ENCODE peak calls at places on chromosomes 7 and 10, in eight cellular contexts. One of them, this sample, is unnamed.

GRCh38 chr7:57274535-57275283 is 142.5 kb upstream of the ZNF479 start:
- DNase-seq in T-cell: no peak
- DNase-seq in posterior cingulate gyrus: no peak
- DNase-seq in transverse colon: no peak
- DNase-seq in stimulated activated CD8-positive, alpha-beta memory T cell treated with anti-CD3 and anti-CD28 coated beads, Interleukin-15, amount 100 ng/mL, for 4 hours: no peak
- DNase-seq in GM03348: no peak
- DNase-seq in ascending aorta: no peak
- DNase-seq in pons: no peak
- DNase-seq in this sample: no peak

GRCh38 chr7:101858437-101859385 is 41.3 kb downstream of the CUX1 start:
- DNase-seq in posterior cingulate gyrus: no peak
- DNase-seq in pons: no peak
- DNase-seq in GM03348: no peak
- DNase-seq in T-cell: no peak
- DNase-seq in transverse colon: no peak
- DNase-seq in stimulated activated CD8-positive, alpha-beta memory T cell treated with anti-CD3 and anti-CD28 coated beads, Interleukin-15, amount 100 ng/mL, for 4 hours: no peak
- DNase-seq in ascending aorta: no peak
- DNase-seq in this sample: no peak

GRCh38 chr10:68502846-68503245 is 24.5 kb downstream of the SLC25A16 start:
- DNase-seq in transverse colon: no peak
- DNase-seq in pons: no peak
- DNase-seq in ascending aorta: no peak
- DNase-seq in posterior cingulate gyrus: no peak
- DNase-seq in stimulated activated CD8-positive, alpha-beta memory T cell treated with anti-CD3 and anti-CD28 coated beads, Interleukin-15, amount 100 ng/mL, for 4 hours: no peak
- DNase-seq in GM03348: no peak
- DNase-seq in T-cell: no peak
- DNase-seq in this sample: no peak

GRCh38 chr7:21902240-21902639 is 43.5 kb downstream of the CDCA7L start:
- DNase-seq in stimulated activated CD8-positive, alpha-beta memory T cell treated with anti-CD3 and anti-CD28 coated beads, Interleukin-15, amount 100 ng/mL, for 4 hours: no peak
- DNase-seq in ascending aorta: no peak
- DNase-seq in transverse colon: no peak
- DNase-seq in posterior cingulate gyrus: no peak
- DNase-seq in T-cell: no peak
- DNase-seq in GM03348: peak
- DNase-seq in pons: no peak
- DNase-seq in this sample: no peak

GRCh38 chr10:5283305-5284158 is 81.2 kb upstream of the UCN3 start:
- DNase-seq in ascending aorta: no peak
- DNase-seq in T-cell: peak
- DNase-seq in pons: peak
- DNase-seq in posterior cingulate gyrus: no peak
- DNase-seq in GM03348: peak
- DNase-seq in transverse colon: peak
- DNase-seq in stimulated activated CD8-positive, alpha-beta memory T cell treated with anti-CD3 and anti-CD28 coated beads, Interleukin-15, amount 100 ng/mL, for 4 hours: peak
- DNase-seq in this sample: peak

GRCh38 chr10:19889279-19889678 is 73.0 kb downstream of the PLXDC2 start:
- DNase-seq in ascending aorta: no peak
- DNase-seq in T-cell: no peak
- DNase-seq in stimulated activated CD8-positive, alpha-beta memory T cell treated with anti-CD3 and anti-CD28 coated beads, Interleukin-15, amount 100 ng/mL, for 4 hours: no peak
- DNase-seq in pons: no peak
- DNase-seq in posterior cingulate gyrus: no peak
- DNase-seq in transverse colon: no peak
- DNase-seq in GM03348: no peak
- DNase-seq in this sample: no peak

GRCh38 chr7:99860281-99861127 is 16.3 kb downstream of the OR2AE1 start:
- DNase-seq in transverse colon: no peak
- DNase-seq in ascending aorta: peak
- DNase-seq in posterior cingulate gyrus: no peak
- DNase-seq in T-cell: no peak
- DNase-seq in stimulated activated CD8-positive, alpha-beta memory T cell treated with anti-CD3 and anti-CD28 coated beads, Interleukin-15, amount 100 ng/mL, for 4 hours: no peak
- DNase-seq in pons: no peak
- DNase-seq in GM03348: peak
- DNase-seq in this sample: no peak

GRCh38 chr7:41385996-41386395 is 316.9 kb downstream of the INHBA start:
- DNase-seq in posterior cingulate gyrus: no peak
- DNase-seq in T-cell: no peak
- DNase-seq in GM03348: no peak
- DNase-seq in ascending aorta: no peak
- DNase-seq in pons: no peak
- DNase-seq in transverse colon: no peak
- DNase-seq in stimulated activated CD8-positive, alpha-beta memory T cell treated with anti-CD3 and anti-CD28 coated beads, Interleukin-15, amount 100 ng/mL, for 4 hours: no peak
- DNase-seq in this sample: no peak

GRCh38 chr7:2585446-2585845 is 26.7 kb downstream of the IQCE start:
- DNase-seq in transverse colon: no peak
- DNase-seq in GM03348: no peak
- DNase-seq in ascending aorta: no peak
- DNase-seq in pons: no peak
- DNase-seq in T-cell: no peak
- DNase-seq in stimulated activated CD8-positive, alpha-beta memory T cell treated with anti-CD3 and anti-CD28 coated beads, Interleukin-15, amount 100 ng/mL, for 4 hours: no peak
- DNase-seq in posterior cingulate gyrus: peak
- DNase-seq in this sample: no peak

This sample was measured in T-helper 17 cell.